ENCODE peak calls at places on chromosomes 1 and 21, in seven cellular contexts. One of them, this sample, is unnamed.
A peak's percentile ranks its signal among the peaks of the same experiment; 100 is the strongest.

GRCh38 chr21:30620522-30620921 is at the start of gene KRTAP20-4:
- DNase-seq in germinal center: no peak
- DNase-seq in Caki2: no peak
- DNase-seq in left lobe of liver: no peak
- DNase-seq in HCT116: no peak
- DNase-seq in dorsolateral prefrontal cortex: no peak
- DNase-seq in activated CD8-positive, alpha-beta T cell treated with anti-CD3 and anti-CD28 coated beads for 36 hours: no peak
- DNase-seq in this sample: no peak

GRCh38 chr1:232378266-232379041 is 251.5 kb downstream of the SIPA1L2 start:
- DNase-seq in left lobe of liver: no peak
- DNase-seq in HCT116: no peak
- DNase-seq in activated CD8-positive, alpha-beta T cell treated with anti-CD3 and anti-CD28 coated beads for 36 hours: no peak
- DNase-seq in germinal center: no peak
- DNase-seq in Caki2: no peak
- DNase-seq in dorsolateral prefrontal cortex: no peak
- DNase-seq in this sample: no peak

GRCh38 chr1:208240698-208241355 is 3.4 kb downstream of the PLXNA2 start:
- DNase-seq in HCT116: no peak
- DNase-seq in germinal center: no peak
- DNase-seq in left lobe of liver: no peak
- DNase-seq in Caki2: no peak
- DNase-seq in activated CD8-positive, alpha-beta T cell treated with anti-CD3 and anti-CD28 coated beads for 36 hours: no peak
- DNase-seq in dorsolateral prefrontal cortex: no peak
- DNase-seq in this sample: no peak

GRCh38 chr1:198500026-198500425 is 40.5 kb downstream of the ATP6V1G3 start:
- DNase-seq in HCT116: no peak
- DNase-seq in activated CD8-positive, alpha-beta T cell treated with anti-CD3 and anti-CD28 coated beads for 36 hours: no peak
- DNase-seq in germinal center: no peak
- DNase-seq in left lobe of liver: no peak
- DNase-seq in Caki2: no peak
- DNase-seq in dorsolateral prefrontal cortex: no peak
- DNase-seq in this sample: no peak

GRCh38 chr1:225777058-225777582 is 506 bp upstream of the SRP9 start:
- DNase-seq in dorsolateral prefrontal cortex: no peak
- DNase-seq in activated CD8-positive, alpha-beta T cell treated with anti-CD3 and anti-CD28 coated beads for 36 hours: no peak
- DNase-seq in HCT116: no peak
- DNase-seq in left lobe of liver: no peak
- DNase-seq in Caki2: no peak
- DNase-seq in germinal center: no peak
- DNase-seq in this sample: no peak

GRCh38 chr1:14437410-14437913 is 161.0 kb upstream of the KAZN start:
- DNase-seq in HCT116: no peak
- DNase-seq in activated CD8-positive, alpha-beta T cell treated with anti-CD3 and anti-CD28 coated beads for 36 hours: no peak
- DNase-seq in Caki2: no peak
- DNase-seq in left lobe of liver: no peak
- DNase-seq in germinal center: no peak
- DNase-seq in dorsolateral prefrontal cortex: no peak
- DNase-seq in this sample: no peak

GRCh38 chr1:41539999-41540398 is 55.5 kb upstream of the EDN2 start:
- DNase-seq in dorsolateral prefrontal cortex: no peak
- DNase-seq in activated CD8-positive, alpha-beta T cell treated with anti-CD3 and anti-CD28 coated beads for 36 hours: no peak
- DNase-seq in Caki2: no peak
- DNase-seq in HCT116: no peak
- DNase-seq in germinal center: no peak
- DNase-seq in left lobe of liver: no peak
- DNase-seq in this sample: no peak

GRCh38 chr1:151290709-151291303 is 8.7 kb downstream of the ZNF687 start:
- DNase-seq in HCT116: no peak
- DNase-seq in germinal center: no peak
- DNase-seq in activated CD8-positive, alpha-beta T cell treated with anti-CD3 and anti-CD28 coated beads for 36 hours: no peak
- DNase-seq in dorsolateral prefrontal cortex: no peak
- DNase-seq in Caki2: no peak
- DNase-seq in left lobe of liver: no peak
- DNase-seq in this sample: no peak

GRCh38 chr1:166951050-166951449 is 24.3 kb downstream of the ILDR2 start:
- DNase-seq in Caki2: no peak
- DNase-seq in dorsolateral prefrontal cortex: no peak
- DNase-seq in germinal center: no peak
- DNase-seq in left lobe of liver: no peak
- DNase-seq in activated CD8-positive, alpha-beta T cell treated with anti-CD3 and anti-CD28 coated beads for 36 hours: no peak
- DNase-seq in HCT116: no peak
- DNase-seq in this sample: no peak

GRCh38 chr1:21818661-21819060 is 6.6 kb downstream of the LDLRAD2 start:
- DNase-seq in dorsolateral prefrontal cortex: no peak
- DNase-seq in Caki2: peak; percentile 32
- DNase-seq in left lobe of liver: no peak
- DNase-seq in germinal center: peak; percentile 90
- DNase-seq in HCT116: peak; percentile 12
- DNase-seq in activated CD8-positive, alpha-beta T cell treated with anti-CD3 and anti-CD28 coated beads for 36 hours: peak; percentile 57
- DNase-seq in this sample: no peak

GRCh38 chr1:84174051-84174556 is 30.0 kb downstream of the PRKACB start:
- DNase-seq in Caki2: peak; percentile 79
- DNase-seq in left lobe of liver: no peak
- DNase-seq in germinal center: no peak
- DNase-seq in dorsolateral prefrontal cortex: no peak
- DNase-seq in HCT116: peak; percentile 94
- DNase-seq in activated CD8-positive, alpha-beta T cell treated with anti-CD3 and anti-CD28 coated beads for 36 hours: no peak
- DNase-seq in this sample: no peak

GRCh38 chr1:182666736-182667135 is 17.7 kb downstream of the RGS8 start:
- DNase-seq in germinal center: no peak
- DNase-seq in left lobe of liver: no peak
- DNase-seq in HCT116: no peak
- DNase-seq in activated CD8-positive, alpha-beta T cell treated with anti-CD3 and anti-CD28 coated beads for 36 hours: no peak
- DNase-seq in dorsolateral prefrontal cortex: no peak
- DNase-seq in Caki2: no peak
- DNase-seq in this sample: no peak

GRCh38 chr21:44926364-44927101 is 5.8 kb upstream of the ITGB2 start:
- DNase-seq in activated CD8-positive, alpha-beta T cell treated with anti-CD3 and anti-CD28 coated beads for 36 hours: peak; percentile 77
- DNase-seq in dorsolateral prefrontal cortex: no peak
- DNase-seq in Caki2: no peak
- DNase-seq in germinal center: no peak
- DNase-seq in left lobe of liver: no peak
- DNase-seq in HCT116: no peak
- DNase-seq in this sample: no peak

GRCh38 chr1:204286841-204287387 is 72.8 kb downstream of the PLEKHA6 start:
- DNase-seq in HCT116: no peak
- DNase-seq in left lobe of liver: peak; percentile 83
- DNase-seq in dorsolateral prefrontal cortex: no peak
- DNase-seq in activated CD8-positive, alpha-beta T cell treated with anti-CD3 and anti-CD28 coated beads for 36 hours: peak; percentile 50
- DNase-seq in germinal center: peak; percentile 57
- DNase-seq in Caki2: no peak
- DNase-seq in this sample: no peak

GRCh38 chr1:70666381-70667140 is 255.5 kb downstream of the CTH start:
- DNase-seq in germinal center: no peak
- DNase-seq in HCT116: no peak
- DNase-seq in Caki2: peak; percentile 76
- DNase-seq in dorsolateral prefrontal cortex: no peak
- DNase-seq in activated CD8-positive, alpha-beta T cell treated with anti-CD3 and anti-CD28 coated beads for 36 hours: no peak
- DNase-seq in left lobe of liver: no peak
- DNase-seq in this sample: no peak

GRCh38 chr21:45541221-45542039 is 810 bp downstream of the SLC19A1 start:
- DNase-seq in Caki2: peak; percentile 40
- DNase-seq in HCT116: peak; percentile 31
- DNase-seq in dorsolateral prefrontal cortex: peak; percentile 42
- DNase-seq in left lobe of liver: peak; percentile 85
- DNase-seq in germinal center: peak; percentile 78
- DNase-seq in activated CD8-positive, alpha-beta T cell treated with anti-CD3 and anti-CD28 coated beads for 36 hours: peak; percentile 87
- DNase-seq in this sample: no peak

GRCh38 chr1:29647581-29647980 is 411.3 kb downstream of the PTPRU start:
- DNase-seq in dorsolateral prefrontal cortex: no peak
- DNase-seq in Caki2: no peak
- DNase-seq in germinal center: no peak
- DNase-seq in activated CD8-positive, alpha-beta T cell treated with anti-CD3 and anti-CD28 coated beads for 36 hours: no peak
- DNase-seq in HCT116: no peak
- DNase-seq in left lobe of liver: no peak
- DNase-seq in this sample: no peak

GRCh38 chr1:31574749-31575372 is 1.5 kb upstream of the TINAGL1 start:
- DNase-seq in dorsolateral prefrontal cortex: no peak
- DNase-seq in left lobe of liver: peak; percentile 23
- DNase-seq in Caki2: peak; percentile 60
- DNase-seq in germinal center: no peak
- DNase-seq in HCT116: no peak
- DNase-seq in activated CD8-positive, alpha-beta T cell treated with anti-CD3 and anti-CD28 coated beads for 36 hours: no peak
- DNase-seq in this sample: no peak

This sample was measured in C1 segment of cervical spinal cord.